ENCODE peak calls at places on chromosomes 11 and 22, in five cellular contexts. One of them, this sample, is unnamed.

GRCh38 chr11:45754746-45755145 is 50.2 kb upstream of the SLC35C1 start:
- DNase-seq in activated CD4-positive, alpha-beta T cell treated with anti-CD3 and anti-CD28 coated beads, Interleukin-2, amount 50 U/mL, for 48 hours: no peak
- DNase-seq in AG09309: no peak
- DNase-seq in nephron progenitor cell: no peak
- DNase-seq in astrocyte of the cerebellum: no peak
- DNase-seq in this sample: no peak

GRCh38 chr11:76152086-76152658 is 54.1 kb downstream of the WNT11 start:
- DNase-seq in activated CD4-positive, alpha-beta T cell treated with anti-CD3 and anti-CD28 coated beads, Interleukin-2, amount 50 U/mL, for 48 hours: peak
- DNase-seq in AG09309: peak
- DNase-seq in nephron progenitor cell: peak
- DNase-seq in astrocyte of the cerebellum: peak
- DNase-seq in this sample: peak

GRCh38 chr22:30872282-30873041 is 96.1 kb downstream of the MORC2 start:
- DNase-seq in activated CD4-positive, alpha-beta T cell treated with anti-CD3 and anti-CD28 coated beads, Interleukin-2, amount 50 U/mL, for 48 hours: no peak
- DNase-seq in AG09309: no peak
- DNase-seq in nephron progenitor cell: no peak
- DNase-seq in astrocyte of the cerebellum: no peak
- DNase-seq in this sample: no peak

GRCh38 chr22:36334838-36335603 is 52.7 kb downstream of the MYH9 start:
- DNase-seq in activated CD4-positive, alpha-beta T cell treated with anti-CD3 and anti-CD28 coated beads, Interleukin-2, amount 50 U/mL, for 48 hours: no peak
- DNase-seq in AG09309: no peak
- DNase-seq in nephron progenitor cell: no peak
- DNase-seq in astrocyte of the cerebellum: no peak
- DNase-seq in this sample: no peak

GRCh38 chr11:130817608-130817944 is 98.7 kb downstream of the SNX19 start:
- DNase-seq in activated CD4-positive, alpha-beta T cell treated with anti-CD3 and anti-CD28 coated beads, Interleukin-2, amount 50 U/mL, for 48 hours: no peak
- DNase-seq in AG09309: peak
- DNase-seq in nephron progenitor cell: no peak
- DNase-seq in astrocyte of the cerebellum: peak
- DNase-seq in this sample: no peak

GRCh38 chr22:18970948-18971315 is 34.8 kb upstream of the PRODH start:
- DNase-seq in activated CD4-positive, alpha-beta T cell treated with anti-CD3 and anti-CD28 coated beads, Interleukin-2, amount 50 U/mL, for 48 hours: no peak
- DNase-seq in AG09309: no peak
- DNase-seq in nephron progenitor cell: no peak
- DNase-seq in astrocyte of the cerebellum: no peak
- DNase-seq in this sample: no peak

GRCh38 chr11:78797559-78797958 is 222.9 kb upstream of the NARS2 start:
- DNase-seq in activated CD4-positive, alpha-beta T cell treated with anti-CD3 and anti-CD28 coated beads, Interleukin-2, amount 50 U/mL, for 48 hours: no peak
- DNase-seq in AG09309: no peak
- DNase-seq in nephron progenitor cell: no peak
- DNase-seq in astrocyte of the cerebellum: no peak
- DNase-seq in this sample: no peak

GRCh38 chr11:46119352-46120216 is 1.7 kb downstream of the PHF21A start:
- DNase-seq in activated CD4-positive, alpha-beta T cell treated with anti-CD3 and anti-CD28 coated beads, Interleukin-2, amount 50 U/mL, for 48 hours: peak
- DNase-seq in AG09309: peak
- DNase-seq in nephron progenitor cell: peak
- DNase-seq in astrocyte of the cerebellum: peak
- DNase-seq in this sample: no peak

GRCh38 chr22:42396621-42397331 is 35.4 kb downstream of the NFAM1 start:
- DNase-seq in activated CD4-positive, alpha-beta T cell treated with anti-CD3 and anti-CD28 coated beads, Interleukin-2, amount 50 U/mL, for 48 hours: no peak
- DNase-seq in AG09309: no peak
- DNase-seq in nephron progenitor cell: no peak
- DNase-seq in astrocyte of the cerebellum: no peak
- DNase-seq in this sample: no peak

GRCh38 chr11:15969281-15969680 is 387.1 kb downstream of the SOX6 start:
- DNase-seq in activated CD4-positive, alpha-beta T cell treated with anti-CD3 and anti-CD28 coated beads, Interleukin-2, amount 50 U/mL, for 48 hours: no peak
- DNase-seq in AG09309: peak
- DNase-seq in nephron progenitor cell: no peak
- DNase-seq in astrocyte of the cerebellum: peak
- DNase-seq in this sample: peak

GRCh38 chr11:95659088-95659487 is 130.5 kb downstream of the FAM76B start:
- DNase-seq in activated CD4-positive, alpha-beta T cell treated with anti-CD3 and anti-CD28 coated beads, Interleukin-2, amount 50 U/mL, for 48 hours: no peak
- DNase-seq in AG09309: no peak
- DNase-seq in nephron progenitor cell: no peak
- DNase-seq in astrocyte of the cerebellum: no peak
- DNase-seq in this sample: no peak

GRCh38 chr11:117045196-117045595 is 53.0 kb downstream of the SIK3 start:
- DNase-seq in activated CD4-positive, alpha-beta T cell treated with anti-CD3 and anti-CD28 coated beads, Interleukin-2, amount 50 U/mL, for 48 hours: no peak
- DNase-seq in AG09309: no peak
- DNase-seq in nephron progenitor cell: peak
- DNase-seq in astrocyte of the cerebellum: peak
- DNase-seq in this sample: peak

GRCh38 chr22:46791201-46791731 is 28.8 kb downstream of the TBC1D22A start:
- DNase-seq in activated CD4-positive, alpha-beta T cell treated with anti-CD3 and anti-CD28 coated beads, Interleukin-2, amount 50 U/mL, for 48 hours: peak
- DNase-seq in AG09309: no peak
- DNase-seq in nephron progenitor cell: no peak
- DNase-seq in astrocyte of the cerebellum: no peak
- DNase-seq in this sample: no peak

GRCh38 chr11:65625628-65626342 is 10.2 kb downstream of the PCNX3 start:
- DNase-seq in activated CD4-positive, alpha-beta T cell treated with anti-CD3 and anti-CD28 coated beads, Interleukin-2, amount 50 U/mL, for 48 hours: peak
- DNase-seq in AG09309: no peak
- DNase-seq in nephron progenitor cell: peak
- DNase-seq in astrocyte of the cerebellum: no peak
- DNase-seq in this sample: no peak

GRCh38 chr11:107689317-107690202 is 22.3 kb downstream of the SLN start:
- DNase-seq in activated CD4-positive, alpha-beta T cell treated with anti-CD3 and anti-CD28 coated beads, Interleukin-2, amount 50 U/mL, for 48 hours: peak
- DNase-seq in AG09309: peak
- DNase-seq in nephron progenitor cell: peak
- DNase-seq in astrocyte of the cerebellum: no peak
- DNase-seq in this sample: peak

GRCh38 chr11:64340671-64341335 is 799 bp downstream of the CCDC88B start:
- DNase-seq in activated CD4-positive, alpha-beta T cell treated with anti-CD3 and anti-CD28 coated beads, Interleukin-2, amount 50 U/mL, for 48 hours: peak
- DNase-seq in AG09309: no peak
- DNase-seq in nephron progenitor cell: peak
- DNase-seq in astrocyte of the cerebellum: no peak
- DNase-seq in this sample: no peak

GRCh38 chr11:47545298-47545697 is 7.6 kb downstream of the CELF1 start:
- DNase-seq in activated CD4-positive, alpha-beta T cell treated with anti-CD3 and anti-CD28 coated beads, Interleukin-2, amount 50 U/mL, for 48 hours: no peak
- DNase-seq in AG09309: no peak
- DNase-seq in nephron progenitor cell: no peak
- DNase-seq in astrocyte of the cerebellum: no peak
- DNase-seq in this sample: no peak

GRCh38 chr11:130314749-130315285 is at the start of gene ZBTB44:
- DNase-seq in activated CD4-positive, alpha-beta T cell treated with anti-CD3 and anti-CD28 coated beads, Interleukin-2, amount 50 U/mL, for 48 hours: peak
- DNase-seq in AG09309: peak
- DNase-seq in nephron progenitor cell: peak
- DNase-seq in astrocyte of the cerebellum: peak
- DNase-seq in this sample: peak

GRCh38 chr22:40261783-40262182 is 84.1 kb downstream of the TNRC6B start:
- DNase-seq in activated CD4-positive, alpha-beta T cell treated with anti-CD3 and anti-CD28 coated beads, Interleukin-2, amount 50 U/mL, for 48 hours: no peak
- DNase-seq in AG09309: no peak
- DNase-seq in nephron progenitor cell: no peak
- DNase-seq in astrocyte of the cerebellum: no peak
- DNase-seq in this sample: no peak

GRCh38 chr11:69913591-69914285 is 94.5 kb upstream of the FGF3 start:
- DNase-seq in activated CD4-positive, alpha-beta T cell treated with anti-CD3 and anti-CD28 coated beads, Interleukin-2, amount 50 U/mL, for 48 hours: no peak
- DNase-seq in AG09309: no peak
- DNase-seq in nephron progenitor cell: peak
- DNase-seq in astrocyte of the cerebellum: no peak
- DNase-seq in this sample: no peak

GRCh38 chr11:130383363-130384168 is 44.8 kb downstream of the ADAMTS8 start:
- DNase-seq in activated CD4-positive, alpha-beta T cell treated with anti-CD3 and anti-CD28 coated beads, Interleukin-2, amount 50 U/mL, for 48 hours: no peak
- DNase-seq in AG09309: peak
- DNase-seq in nephron progenitor cell: peak
- DNase-seq in astrocyte of the cerebellum: peak
- DNase-seq in this sample: peak

GRCh38 chr11:94307101-94307791 is 2.9 kb downstream of the IZUMO1R start:
- DNase-seq in activated CD4-positive, alpha-beta T cell treated with anti-CD3 and anti-CD28 coated beads, Interleukin-2, amount 50 U/mL, for 48 hours: no peak
- DNase-seq in AG09309: no peak
- DNase-seq in nephron progenitor cell: no peak
- DNase-seq in astrocyte of the cerebellum: no peak
- DNase-seq in this sample: no peak

GRCh38 chr22:39574779-39575551 is 4.4 kb downstream of the CACNA1I start:
- DNase-seq in activated CD4-positive, alpha-beta T cell treated with anti-CD3 and anti-CD28 coated beads, Interleukin-2, amount 50 U/mL, for 48 hours: no peak
- DNase-seq in AG09309: peak
- DNase-seq in nephron progenitor cell: no peak
- DNase-seq in astrocyte of the cerebellum: peak
- DNase-seq in this sample: peak

GRCh38 chr11:72233773-72234513 is 9.4 kb downstream of the INPPL1 start:
- DNase-seq in activated CD4-positive, alpha-beta T cell treated with anti-CD3 and anti-CD28 coated beads, Interleukin-2, amount 50 U/mL, for 48 hours: no peak
- DNase-seq in AG09309: no peak
- DNase-seq in nephron progenitor cell: no peak
- DNase-seq in astrocyte of the cerebellum: no peak
- DNase-seq in this sample: no peak

GRCh38 chr11:104061851-104062521 is 25.5 kb downstream of the DDI1 start:
- DNase-seq in activated CD4-positive, alpha-beta T cell treated with anti-CD3 and anti-CD28 coated beads, Interleukin-2, amount 50 U/mL, for 48 hours: no peak
- DNase-seq in AG09309: no peak
- DNase-seq in nephron progenitor cell: no peak
- DNase-seq in astrocyte of the cerebellum: no peak
- DNase-seq in this sample: no peak

GRCh38 chr22:42399315-42400271 is 32.6 kb downstream of the NFAM1 start:
- DNase-seq in activated CD4-positive, alpha-beta T cell treated with anti-CD3 and anti-CD28 coated beads, Interleukin-2, amount 50 U/mL, for 48 hours: no peak
- DNase-seq in AG09309: no peak
- DNase-seq in nephron progenitor cell: peak
- DNase-seq in astrocyte of the cerebellum: no peak
- DNase-seq in this sample: peak

GRCh38 chr22:19018256-19018655 is 82.2 kb upstream of the PRODH start:
- DNase-seq in activated CD4-positive, alpha-beta T cell treated with anti-CD3 and anti-CD28 coated beads, Interleukin-2, amount 50 U/mL, for 48 hours: no peak
- DNase-seq in AG09309: no peak
- DNase-seq in nephron progenitor cell: no peak
- DNase-seq in astrocyte of the cerebellum: no peak
- DNase-seq in this sample: no peak

GRCh38 chr11:2440646-2441045 is 3.7 kb downstream of the TRPM5 start:
- DNase-seq in activated CD4-positive, alpha-beta T cell treated with anti-CD3 and anti-CD28 coated beads, Interleukin-2, amount 50 U/mL, for 48 hours: no peak
- DNase-seq in AG09309: no peak
- DNase-seq in nephron progenitor cell: no peak
- DNase-seq in astrocyte of the cerebellum: no peak
- DNase-seq in this sample: no peak

GRCh38 chr11:2944953-2945756 is 15.9 kb upstream of the PHLDA2 start:
- DNase-seq in activated CD4-positive, alpha-beta T cell treated with anti-CD3 and anti-CD28 coated beads, Interleukin-2, amount 50 U/mL, for 48 hours: peak
- DNase-seq in AG09309: peak
- DNase-seq in nephron progenitor cell: peak
- DNase-seq in astrocyte of the cerebellum: peak
- DNase-seq in this sample: peak

GRCh38 chr22:26656896-26657851 is at the start of gene MIAT:
- DNase-seq in activated CD4-positive, alpha-beta T cell treated with anti-CD3 and anti-CD28 coated beads, Interleukin-2, amount 50 U/mL, for 48 hours: peak
- DNase-seq in AG09309: no peak
- DNase-seq in nephron progenitor cell: peak
- DNase-seq in astrocyte of the cerebellum: no peak
- DNase-seq in this sample: no peak

GRCh38 chr11:64110465-64111375 is 55.2 kb downstream of the MACROD1 start:
- DNase-seq in activated CD4-positive, alpha-beta T cell treated with anti-CD3 and anti-CD28 coated beads, Interleukin-2, amount 50 U/mL, for 48 hours: no peak
- DNase-seq in AG09309: no peak
- DNase-seq in nephron progenitor cell: peak
- DNase-seq in astrocyte of the cerebellum: no peak
- DNase-seq in this sample: no peak

GRCh38 chr22:47299879-47300697 is 537.6 kb downstream of the TBC1D22A start:
- DNase-seq in activated CD4-positive, alpha-beta T cell treated with anti-CD3 and anti-CD28 coated beads, Interleukin-2, amount 50 U/mL, for 48 hours: no peak
- DNase-seq in AG09309: no peak
- DNase-seq in nephron progenitor cell: no peak
- DNase-seq in astrocyte of the cerebellum: no peak
- DNase-seq in this sample: no peak

GRCh38 chr11:44797886-44798683 is 71.3 kb downstream of the TSPAN18 start:
- DNase-seq in activated CD4-positive, alpha-beta T cell treated with anti-CD3 and anti-CD28 coated beads, Interleukin-2, amount 50 U/mL, for 48 hours: no peak
- DNase-seq in AG09309: no peak
- DNase-seq in nephron progenitor cell: no peak
- DNase-seq in astrocyte of the cerebellum: no peak
- DNase-seq in this sample: no peak

GRCh38 chr11:3169235-3169951 is 4.3 kb upstream of the OSBPL5 start:
- DNase-seq in activated CD4-positive, alpha-beta T cell treated with anti-CD3 and anti-CD28 coated beads, Interleukin-2, amount 50 U/mL, for 48 hours: peak
- DNase-seq in AG09309: no peak
- DNase-seq in nephron progenitor cell: no peak
- DNase-seq in astrocyte of the cerebellum: no peak
- DNase-seq in this sample: no peak

GRCh38 chr11:18697581-18697980 is 998 bp upstream of the TMEM86A start:
- DNase-seq in activated CD4-positive, alpha-beta T cell treated with anti-CD3 and anti-CD28 coated beads, Interleukin-2, amount 50 U/mL, for 48 hours: no peak
- DNase-seq in AG09309: no peak
- DNase-seq in nephron progenitor cell: no peak
- DNase-seq in astrocyte of the cerebellum: no peak
- DNase-seq in this sample: no peak

GRCh38 chr11:85751738-85752137 is 59.2 kb downstream of the SYTL2 start:
- DNase-seq in activated CD4-positive, alpha-beta T cell treated with anti-CD3 and anti-CD28 coated beads, Interleukin-2, amount 50 U/mL, for 48 hours: no peak
- DNase-seq in AG09309: no peak
- DNase-seq in nephron progenitor cell: no peak
- DNase-seq in astrocyte of the cerebellum: no peak
- DNase-seq in this sample: no peak

GRCh38 chr11:56968524-56968923 is 20.2 kb upstream of the OR5AK2 start:
- DNase-seq in activated CD4-positive, alpha-beta T cell treated with anti-CD3 and anti-CD28 coated beads, Interleukin-2, amount 50 U/mL, for 48 hours: no peak
- DNase-seq in AG09309: no peak
- DNase-seq in nephron progenitor cell: no peak
- DNase-seq in astrocyte of the cerebellum: no peak
- DNase-seq in this sample: no peak

GRCh38 chr22:48748113-48748859 is 1079.4 kb downstream of the BRD1 start:
- DNase-seq in activated CD4-positive, alpha-beta T cell treated with anti-CD3 and anti-CD28 coated beads, Interleukin-2, amount 50 U/mL, for 48 hours: no peak
- DNase-seq in AG09309: no peak
- DNase-seq in nephron progenitor cell: no peak
- DNase-seq in astrocyte of the cerebellum: no peak
- DNase-seq in this sample: no peak

GRCh38 chr11:32015435-32015834 is 75.4 kb upstream of the RCN1 start:
- DNase-seq in activated CD4-positive, alpha-beta T cell treated with anti-CD3 and anti-CD28 coated beads, Interleukin-2, amount 50 U/mL, for 48 hours: no peak
- DNase-seq in AG09309: no peak
- DNase-seq in nephron progenitor cell: no peak
- DNase-seq in astrocyte of the cerebellum: no peak
- DNase-seq in this sample: no peak

This sample was measured in smooth muscle cell of the brain vasculature.